ENCODE peak calls at places on chromosomes 6 and 20, in seven cellular contexts. H is Caco-2, A is A549, F is fibroblast of the aortic adventitia, K is GM10248, W is progenitor cell of endocrine pancreas, D is dorsolateral prefrontal cortex. O is an unnamed sample.

GRCh38 chr6:68651018-68651985 is 16.2 kb downstream of the ADGRB3 start:
- DNase-seq in H (no peak), A (no peak), F (no peak), K (no peak), W (no peak), D (no peak), O (no peak)

GRCh38 chr20:3164763-3165410 is 5.2 kb upstream of the FASTKD5 start:
- DNase-seq in H (no peak), A (no peak), F (no peak), K (no peak), W (no peak), D (no peak), O (no peak)

GRCh38 chr20:47789081-47789998 is 4.1 kb upstream of the SULF2 start:
- DNase-seq in H (no peak), A (no peak), F (no peak), K (no peak), W (no peak), D (no peak), O (no peak)

GRCh38 chr6:8114956-8115355 is 12.6 kb upstream of the EEF1E1 start:
- DNase-seq in H (no peak), A (no peak), F (no peak), K (no peak), W (no peak), D (no peak), O (no peak)

GRCh38 chr20:36971103-36971502 is 19.6 kb upstream of the SAMHD1 start:
- DNase-seq in H (no peak), A (no peak), F (no peak), K (no peak), W (no peak), D (no peak), O (no peak)

GRCh38 chr20:49445176-49445575 is 37.3 kb downstream of the KCNB1 start:
- DNase-seq in H (no peak), A (no peak), F (peak; percentile 28), K (no peak), W (no peak), D (no peak), O (no peak)

GRCh38 chr6:135722679-135723078 is 128.8 kb upstream of the PDE7B start:
- DNase-seq in H (no peak), A (peak; percentile 72), F (peak; percentile 90), K (peak; percentile 7), W (no peak), D (no peak), O (peak; percentile 67)

GRCh38 chr6:126672654-126673053 is 332.7 kb downstream of the CENPW start:
- DNase-seq in H (no peak), A (no peak), F (peak; percentile 88), K (peak; percentile 24), W (no peak), D (no peak), O (no peak)

GRCh38 chr20:58649288-58650180 is 1.5 kb upstream of the STX16 start:
- DNase-seq in H (no peak), A (no peak), F (no peak), K (no peak), W (no peak), D (no peak), O (no peak)

GRCh38 chr20:61569836-61570235 is 317.8 kb downstream of the CDH4 start:
- DNase-seq in H (no peak), A (no peak), F (no peak), K (no peak), W (no peak), D (no peak), O (no peak)

GRCh38 chr6:109039795-109040194 is 54.9 kb downstream of the SESN1 start:
- DNase-seq in H (peak; percentile 45), A (no peak), F (no peak), K (no peak), W (no peak), D (no peak), O (no peak)

GRCh38 chr6:13421425-13422057 is 65.9 kb downstream of the GFOD1 start:
- DNase-seq in H (no peak), A (no peak), F (no peak), K (no peak), W (no peak), D (no peak), O (no peak)

GRCh38 chr6:26342106-26342999 is 22.6 kb upstream of the BTN3A2 start:
- DNase-seq in H (no peak), A (no peak), F (peak; percentile 52), K (no peak), W (no peak), D (no peak), O (no peak)

GRCh38 chr6:128005009-128005408 is 104.2 kb upstream of the THEMIS start:
- DNase-seq in H (no peak), A (no peak), F (peak; percentile 9), K (no peak), W (no peak), D (no peak), O (no peak)

GRCh38 chr20:2276015-2276414 is 19.8 kb upstream of the TGM3 start:
- DNase-seq in H (no peak), A (no peak), F (no peak), K (no peak), W (no peak), D (no peak), O (no peak)

GRCh38 chr6:139582956-139583355 is 208.5 kb upstream of the CITED2 start:
- DNase-seq in H (no peak), A (no peak), F (no peak), K (no peak), W (no peak), D (no peak), O (no peak)

GRCh38 chr6:116764557-116764960 is 960 bp downstream of the FAM162B start:
- DNase-seq in H (no peak), A (no peak), F (no peak), K (no peak), W (peak; percentile 10), D (no peak), O (no peak)

GRCh38 chr6:12233693-12234551 is 56.2 kb upstream of the EDN1 start:
- DNase-seq in H (peak; percentile 45), A (peak; percentile 27), F (peak; percentile 88), K (peak; percentile 18), W (no peak), D (no peak), O (peak; percentile 45)

GRCh38 chr20:62788607-62789006 is 7.7 kb upstream of the MRGBP start:
- DNase-seq in H (no peak), A (no peak), F (no peak), K (no peak), W (no peak), D (no peak), O (no peak)

GRCh38 chr6:18501313-18502013 is 114.3 kb downstream of the RNF144B start:
- DNase-seq in H (no peak), A (no peak), F (peak; percentile 77), K (no peak), W (no peak), D (no peak), O (peak; percentile 45)

GRCh38 chr20:8589956-8590355 is 457.9 kb downstream of the PLCB1 start:
- DNase-seq in H (no peak), A (no peak), F (peak; percentile 35), K (no peak), W (no peak), D (no peak), O (no peak)

GRCh38 chr6:134537146-134537555 is 219.2 kb upstream of the SGK1 start:
- DNase-seq in H (no peak), A (peak; percentile 70), F (peak; percentile 78), K (no peak), W (no peak), D (no peak), O (peak; percentile 44)

GRCh38 chr6:79233611-79234149 is 802 bp downstream of the HMGN3 start:
- DNase-seq in H (peak; percentile 89), A (peak; percentile 74), F (peak; percentile 79), K (peak; percentile 85), W (peak; percentile 58), D (peak; percentile 78), O (peak; percentile 49)

GRCh38 chr6:105804000-105804399 is 282.1 kb upstream of the PRDM1 start:
- DNase-seq in H (no peak), A (no peak), F (peak; percentile 58), K (no peak), W (no peak), D (no peak), O (no peak)
- TF ChIP-seq CTCF in H (no peak), A (no peak), F (no peak), K (no peak), W (no peak), D (no peak), O (no peak)

GRCh38 chr6:95866732-95867131 is 149.0 kb upstream of the FUT9 start:
- DNase-seq in H (peak; percentile 39), A (no peak), F (no peak), K (no peak), W (no peak), D (no peak), O (no peak)
- TF ChIP-seq CTCF in H (peak; percentile 50), A (peak; percentile 15), F (no peak), K (peak; percentile 44), W (peak; percentile 58), D (peak; percentile 35), O (no peak)

DNA sequence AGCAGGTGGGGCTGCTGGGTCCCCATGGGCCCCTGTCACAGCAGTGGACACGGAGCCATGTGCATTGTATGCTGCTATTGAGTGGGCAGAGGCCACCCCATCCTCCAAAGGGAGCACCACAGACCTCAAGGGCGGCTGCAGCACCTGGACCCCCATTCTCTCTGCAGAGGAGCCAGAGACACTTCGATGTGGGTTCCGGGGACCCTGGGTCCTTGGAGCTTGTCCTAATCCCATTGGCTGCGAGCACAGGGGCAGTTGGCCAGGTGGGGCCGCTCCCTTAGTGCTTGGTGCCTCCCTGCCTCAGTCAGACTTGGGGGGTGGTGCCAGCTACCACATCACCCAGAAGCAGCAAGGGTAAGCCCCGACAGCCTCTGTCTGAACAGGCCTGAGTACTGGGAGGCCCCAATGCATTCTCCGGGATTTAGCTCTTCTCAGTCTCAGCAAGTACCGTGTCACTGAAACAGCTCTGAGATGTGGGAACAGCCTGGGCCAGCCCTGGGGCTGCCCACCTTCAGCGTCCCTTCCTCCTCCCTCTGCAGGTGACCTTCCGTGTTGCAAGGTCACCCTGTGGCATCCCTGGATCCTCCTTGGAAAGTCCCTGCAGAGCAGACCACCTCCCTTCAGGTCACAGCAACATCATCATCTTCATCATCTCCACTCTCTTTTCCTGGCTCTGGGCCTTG is 73.9 kb downstream of the GINS1 start:
- DNase-seq in H (no peak), A (no peak), F (no peak), K (no peak), W (no peak), D (no peak), O (no peak)
- TF ChIP-seq CTCF in H (no peak), A (no peak), F (peak; percentile 23), K (no peak), W (peak; percentile 19), D (no peak), O (no peak)

GRCh38 chr6:39302011-39302410 is 12.2 kb downstream of the KCNK17 start:
- DNase-seq in H (no peak), A (no peak), F (no peak), K (no peak), W (no peak), D (no peak), O (no peak)

GRCh38 chr6:39300739-39301138 is 13.5 kb downstream of the KCNK17 start:
- DNase-seq in H (no peak), A (no peak), F (no peak), K (no peak), W (no peak), D (no peak), O (no peak)

GRCh38 chr6:39302669-39303424 is 11.4 kb downstream of the KCNK17 start:
- DNase-seq in H (peak; percentile 84), A (peak; percentile 78), F (peak; percentile 61), K (peak; percentile 91), W (peak; percentile 80), D (peak; percentile 76), O (no peak)

GRCh38 chr6:39303425-39304153 is 10.6 kb downstream of the KCNK17 start:
- DNase-seq in H (no peak), A (no peak), F (no peak), K (no peak), W (no peak), D (no peak), O (no peak)

GRCh38 chr6:39301606-39302005 is 12.6 kb downstream of the KCNK17 start:
- DNase-seq in H (no peak), A (no peak), F (no peak), K (no peak), W (no peak), D (no peak), O (no peak)
- TF ChIP-seq CTCF in H (peak; percentile 7), A (no peak), F (no peak), K (no peak), W (peak; percentile 43), D (no peak), O (peak; percentile 26)

O was measured in AG09319.